ENCODE peak calls at places on chromosomes 13 and 19, in four cellular contexts. F is GM12878, Q is H1, T is HepG2. D is an unnamed sample.

GRCh38 chr13:51000576-51001260 is 91.1 kb downstream of the RNASEH2B start:
- DNase-seq in F (no peak), Q (no peak), T (no peak), D (no peak)

GRCh38 chr13:41216160-41216559 is 21.8 kb upstream of the KBTBD7 start:
- DNase-seq in F (no peak), Q (no peak), T (peak; percentile 16), D (no peak)

GRCh38 chr13:105937451-105937850 is 598.0 kb downstream of the EFNB2 start:
- DNase-seq in F (no peak), Q (no peak), T (no peak), D (peak; percentile 8)

GRCh38 chr19:5089283-5089682 is 120.4 kb downstream of the KDM4B start:
- DNase-seq in F (no peak), Q (no peak), T (no peak), D (no peak)

GRCh38 chr19:54674021-54674617 is 11.3 kb downstream of the LILRB4 start:
- DNase-seq in F (no peak), Q (no peak), T (peak; percentile 22), D (no peak)

GRCh38 chr13:28568286-28568685 is 73.4 kb upstream of the FLT1 start:
- DNase-seq in F (no peak), Q (no peak), T (no peak), D (no peak)

GRCh38 chr19:8576273-8576993 is 809 bp downstream of the MYO1F start:
- DNase-seq in F (no peak), Q (no peak), T (no peak), D (no peak)

GRCh38 chr19:56291857-56292256 is 19.3 kb downstream of the EDDM13 start:
- DNase-seq in F (no peak), Q (no peak), T (no peak), D (no peak)

GRCh38 chr19:1406496-1406817 is 929 bp upstream of the DAZAP1 start:
- DNase-seq in F (peak; percentile 4), Q (no peak), T (no peak), D (no peak)

GRCh38 chr19:12777217-12778019 is 2.1 kb upstream of the HOOK2 start:
- DNase-seq in F (no peak), Q (no peak), T (peak; percentile 50), D (no peak)

GRCh38 chr19:50387176-50387867 is 3.2 kb downstream of the POLD1 start:
- DNase-seq in F (no peak), Q (no peak), T (no peak), D (no peak)

GRCh38 chr13:105998233-105998550 is 537.3 kb downstream of the EFNB2 start:
- DNase-seq in F (no peak), Q (no peak), T (no peak), D (no peak)

GRCh38 chr19:54073829-54074228 is 7.3 kb downstream of the TARM1 start:
- DNase-seq in F (no peak), Q (no peak), T (no peak), D (no peak)

GRCh38 chr19:29663861-29664752 is 1.2 kb upstream of the PLEKHF1 start:
- DNase-seq in F (no peak), Q (no peak), T (no peak), D (no peak)

GRCh38 chr19:14149509-14149994 is 13.2 kb upstream of the ASF1B start:
- DNase-seq in F (no peak), Q (no peak), T (no peak), D (no peak)

GRCh38 chr19:40549007-40549708 is 27.5 kb upstream of the SHKBP1 start:
- DNase-seq in F (no peak), Q (peak; percentile 73), T (peak; percentile 49), D (peak; percentile 69)

GRCh38 chr13:97101912-97102311 is 107.6 kb upstream of the OXGR1 start:
- DNase-seq in F (no peak), Q (no peak), T (no peak), D (no peak)

GRCh38 chr13:29369060-29369743 is 226.3 kb downstream of the SLC7A1 start:
- DNase-seq in F (peak; percentile 12), Q (no peak), T (peak; percentile 44), D (peak; percentile 33)

GRCh38 chr13:98451676-98452105 is 125.2 kb downstream of the STK24 start:
- DNase-seq in F (no peak), Q (no peak), T (no peak), D (no peak)

GRCh38 chr19:19613456-19613855 is 5.0 kb downstream of the PBX4 start:
- DNase-seq in F (no peak), Q (no peak), T (no peak), D (no peak)

GRCh38 chr13:74465279-74465678 is 331.1 kb upstream of the KLF12 start:
- DNase-seq in F (no peak), Q (no peak), T (no peak), D (peak; percentile 40)

GRCh38 chr13:67303661-67304333 is 73.7 kb upstream of the PCDH9 start:
- DNase-seq in F (no peak), Q (no peak), T (no peak), D (no peak)

GRCh38 chr13:109737606-109738005 is 48.8 kb downstream of the IRS2 start:
- DNase-seq in F (no peak), Q (no peak), T (no peak), D (no peak)

GRCh38 chr13:35771898-35772297 is 295.4 kb upstream of the MAB21L1 start:
- DNase-seq in F (no peak), Q (peak; percentile 3), T (no peak), D (no peak)

GRCh38 chr19:56980864-56981263 is 138.9 kb upstream of the USP29 start:
- DNase-seq in F (no peak), Q (no peak), T (no peak), D (no peak)

GRCh38 chr13:106350208-106350607 is 185.3 kb downstream of the EFNB2 start:
- DNase-seq in F (no peak), Q (no peak), T (no peak), D (no peak)

GRCh38 chr19:45798995-45799517 is 6.4 kb upstream of the DMWD start:
- DNase-seq in F (peak; percentile 23), Q (no peak), T (peak; percentile 31), D (no peak)

GRCh38 chr13:71242191-71242590 is 624.8 kb downstream of the DACH1 start:
- DNase-seq in F (no peak), Q (no peak), T (no peak), D (no peak)

GRCh38 chr13:38350114-38350617 is 515 bp downstream of the UFM1 start:
- DNase-seq in F (no peak), Q (no peak), T (peak; percentile 49), D (no peak)

GRCh38 chr13:22596157-22596863 is 584.5 kb upstream of the SGCG start:
- DNase-seq in F (no peak), Q (no peak), T (peak; percentile 8), D (no peak)

GRCh38 chr19:29337029-29337428 is 124.1 kb upstream of the UQCRFS1 start:
- DNase-seq in F (no peak), Q (no peak), T (no peak), D (no peak)

GRCh38 chr19:3586707-3587346 is 1.5 kb downstream of the GIPC3 start:
- DNase-seq in F (no peak), Q (no peak), T (no peak), D (no peak)

GRCh38 chr19:58350001-58350801 is 3.1 kb downstream of the A1BG start:
- DNase-seq in F (no peak), Q (no peak), T (no peak), D (no peak)

GRCh38 chr13:90365130-90365529 is 982.4 kb upstream of the MIR17HG start:
- DNase-seq in F (no peak), Q (no peak), T (no peak), D (no peak)

GRCh38 chr19:30543243-30543945 is 171.2 kb downstream of the ZNF536 start:
- DNase-seq in F (no peak), Q (no peak), T (no peak), D (no peak)

GRCh38 chr13:66879971-66880370 is 350.2 kb downstream of the PCDH9 start:
- DNase-seq in F (no peak), Q (no peak), T (no peak), D (no peak)

GRCh38 chr19:42286349-42287016 is 15.4 kb upstream of the PRR19 start:
- DNase-seq in F (no peak), Q (no peak), T (no peak), D (no peak)

DNA sequence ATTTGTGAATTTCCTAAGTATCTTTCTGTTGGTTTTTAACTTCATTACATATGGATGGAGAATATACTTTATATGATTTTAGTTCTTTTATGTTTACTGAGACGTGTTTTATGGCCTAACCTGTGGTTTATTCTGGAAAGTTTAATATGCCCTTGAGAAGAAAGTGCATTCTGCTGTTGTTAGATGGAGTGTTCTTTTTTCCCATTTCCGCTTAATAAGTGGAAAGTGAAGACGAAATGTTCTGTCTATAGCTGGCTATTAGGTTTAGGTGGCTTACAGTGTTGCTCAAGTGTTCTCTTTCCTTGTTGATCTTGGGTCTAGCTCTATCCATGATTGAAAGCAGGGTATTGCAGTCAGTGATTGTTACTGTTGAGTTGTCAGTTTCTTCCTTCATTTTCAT is 17.2 kb upstream of the TIMM50 start:
- DNase-seq in F (no peak), Q (no peak), T (no peak), D (no peak)
- TF ChIP-seq SUZ12 in F (no peak), Q (no peak), T (no peak), D (no peak)

GRCh38 chr13:21501709-21502108 is 42.6 kb upstream of the ZDHHC20 start:
- DNase-seq in F (no peak), Q (no peak), T (peak; percentile 10), D (no peak)
- H3K9ac ChIP-seq in F (no peak overlapping the region), Q (no peak overlapping the region), T (no peak overlapping the region), D (no peak overlapping the region)

DNA sequence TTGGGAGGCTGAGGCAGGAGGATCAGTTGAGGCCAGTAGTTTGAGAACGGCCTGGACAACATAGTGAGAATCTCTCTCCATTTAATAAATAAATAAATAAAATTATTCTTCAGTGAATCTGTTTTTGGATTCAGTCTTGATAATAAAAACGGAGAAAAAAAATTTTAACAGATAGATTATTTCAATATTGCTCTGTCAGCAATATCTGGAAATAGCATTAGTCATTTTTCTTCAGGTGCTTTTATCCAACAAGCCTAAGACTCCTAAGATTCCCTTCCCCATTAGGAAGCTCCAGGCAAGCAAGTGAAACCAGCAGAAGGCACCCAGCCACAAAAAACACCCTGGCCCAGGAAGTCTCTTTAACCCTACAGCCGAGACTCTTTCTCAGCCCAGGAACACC is 21.3 kb upstream of the LPAR6 start:
- DNase-seq in F (no peak), Q (no peak), T (no peak), D (no peak)
- H3K4me1 ChIP-seq in F (peaks cover 11% of the 10 kb centered on the region), Q (no peaks in the 10 kb centered on the region), T (peaks cover 41% of the 10 kb centered on the region), D (no peaks in the 10 kb centered on the region)

DNA sequence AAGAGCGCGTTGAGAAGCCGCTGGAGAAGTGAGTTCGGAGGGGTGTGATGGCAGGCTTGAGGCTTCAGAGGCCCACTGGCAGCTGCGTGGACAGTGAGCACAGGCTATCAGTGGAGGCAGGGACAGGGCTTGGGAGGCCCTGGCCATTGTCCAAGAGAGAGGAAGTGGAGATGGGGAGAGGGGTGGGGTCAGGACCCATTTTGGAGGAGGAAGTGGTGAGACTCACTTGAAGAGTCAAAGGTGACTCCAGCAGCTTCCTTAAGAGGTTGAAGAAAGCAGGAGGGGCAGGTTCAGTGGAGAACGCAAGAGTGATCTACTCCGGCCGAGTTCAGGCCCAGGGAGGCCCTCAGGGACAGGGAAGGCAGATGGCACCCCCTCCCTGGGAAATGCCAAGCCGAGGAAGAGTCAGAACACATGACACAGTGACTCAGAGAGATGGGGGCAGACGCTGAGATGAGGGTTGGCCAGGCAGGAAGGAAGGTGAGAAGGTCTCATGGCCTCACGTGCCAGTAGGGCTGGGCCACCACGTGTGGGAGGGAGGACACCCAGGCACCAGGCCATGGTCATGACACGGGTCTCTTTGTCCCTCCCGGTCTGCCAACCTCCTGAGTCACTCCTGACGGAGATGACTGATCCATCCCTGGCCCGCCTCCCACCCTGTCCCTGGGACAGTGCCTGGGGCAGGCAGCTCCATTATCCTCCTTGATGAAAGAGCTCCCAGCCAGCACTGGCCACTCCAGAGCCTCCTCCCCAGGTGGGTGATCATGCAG is 10.1 kb upstream of the CD22 start:
- DNase-seq in F (no peak), Q (no peak), T (peak; percentile 85), D (no peak)
- TF ChIP-seq SUZ12 in F (no peak), Q (no peak), T (no peak), D (no peak)

D was measured in NT2/D1.